ENCODE peak calls at places on chromosomes 6 and 20, in four cellular contexts. K is activated CD4-positive, alpha-beta T cell treated with anti-CD3 and anti-CD28 coated beads, Interleukin-2, amount 50 U/mL, for 24 hours; X is LoVo; C is AG10803. Q is an unnamed sample.

GRCh38 chr20:1863296-1863695 is 31.9 kb upstream of the SIRPA start:
- DNase-seq in C (no peak), K (no peak), X (no peak), Q (no peak)

GRCh38 chr6:3337521-3338350 is 79.0 kb downstream of the PSMG4 start:
- DNase-seq in C (no peak), X (no peak), K (no peak), Q (peak)

GRCh38 chr20:17644451-17644850 is 37.6 kb downstream of the RRBP1 start:
- DNase-seq in C (no peak), K (no peak), X (no peak), Q (no peak)

GRCh38 chr20:48603116-48603818 is 224.5 kb downstream of the PREX1 start:
- DNase-seq in C (no peak), X (no peak), K (no peak), Q (no peak)

GRCh38 chr6:159969921-159970320 is 1.0 kb downstream of the IGF2R start:
- DNase-seq in K (no peak), C (peak), X (peak), Q (peak)

GRCh38 chr6:162602759-162603158 is 124.8 kb downstream of the PRKN start:
- DNase-seq in K (no peak), X (no peak), C (no peak), Q (no peak)

GRCh38 chr20:7496394-7497111 is 443.7 kb downstream of the HAO1 start:
- DNase-seq in C (no peak), X (no peak), K (no peak), Q (no peak)

GRCh38 chr6:7234547-7234946 is 78.5 kb downstream of the SSR1 start:
- DNase-seq in C (peak), K (no peak), X (no peak), Q (no peak)

GRCh38 chr6:33935439-33936080 is 131.8 kb upstream of the MLN start:
- DNase-seq in C (no peak), K (no peak), X (no peak), Q (no peak)

GRCh38 chr20:8309638-8310037 is 177.6 kb downstream of the PLCB1 start:
- DNase-seq in K (no peak), X (no peak), C (peak), Q (no peak)

GRCh38 chr6:142927904-142928303 is 17.1 kb downstream of the HIVEP2 start:
- DNase-seq in C (no peak), X (no peak), K (no peak), Q (peak)